ENCODE peak calls at places on chromosomes 7 and 10, in four cellular contexts. One of them, this sample, is unnamed.

GRCh38 chr10:69896601-69897000 is 94.9 kb downstream of the COL13A1 start:
- DNase-seq in IMR-90: no peak
- DNase-seq in keratinocyte: no peak
- DNase-seq in K562: no peak
- DNase-seq in this sample: no peak

GRCh38 chr10:13862541-13863233 is 275.9 kb downstream of the PRPF18 start:
- DNase-seq in IMR-90: no peak
- DNase-seq in keratinocyte: no peak
- DNase-seq in K562: no peak
- DNase-seq in this sample: peak; percentile 81

GRCh38 chr10:95121904-95122303 is 52.6 kb upstream of the CYP2C8 start:
- DNase-seq in IMR-90: no peak
- DNase-seq in keratinocyte: no peak
- DNase-seq in K562: no peak
- DNase-seq in this sample: no peak

GRCh38 chr7:44291066-44291732 is 34.2 kb downstream of the CAMK2B start:
- DNase-seq in IMR-90: peak; percentile 94
- DNase-seq in keratinocyte: no peak
- DNase-seq in K562: peak; percentile 56
- DNase-seq in this sample: peak; percentile 85

GRCh38 chr7:3455826-3456444 is 154.9 kb downstream of the SDK1 start:
- DNase-seq in IMR-90: peak; percentile 54
- DNase-seq in keratinocyte: no peak
- DNase-seq in K562: no peak
- DNase-seq in this sample: peak; percentile 25

GRCh38 chr7:18202315-18203045 is 174.8 kb upstream of the PRPS1L1 start:
- DNase-seq in IMR-90: no peak
- DNase-seq in keratinocyte: no peak
- DNase-seq in K562: no peak
- DNase-seq in this sample: no peak

GRCh38 chr7:55132890-55133551 is 114.2 kb downstream of the EGFR start:
- DNase-seq in IMR-90: peak; percentile 100
- DNase-seq in keratinocyte: peak; percentile 93
- DNase-seq in K562: no peak
- DNase-seq in this sample: peak; percentile 95

GRCh38 chr7:122515404-122515803 is 183.5 kb downstream of the RNF133 start:
- DNase-seq in IMR-90: no peak
- DNase-seq in keratinocyte: no peak
- DNase-seq in K562: no peak
- DNase-seq in this sample: no peak

GRCh38 chr7:110898516-110898915 is 192.4 kb upstream of the LRRN3 start:
- DNase-seq in IMR-90: peak; percentile 8
- DNase-seq in keratinocyte: no peak
- DNase-seq in K562: no peak
- DNase-seq in this sample: no peak

GRCh38 chr7:110889363-110889762 is 201.6 kb upstream of the LRRN3 start:
- DNase-seq in IMR-90: no peak
- DNase-seq in keratinocyte: no peak
- DNase-seq in K562: no peak
- DNase-seq in this sample: no peak

GRCh38 chr7:110897538-110897937 is 193.4 kb upstream of the LRRN3 start:
- DNase-seq in IMR-90: no peak
- DNase-seq in keratinocyte: no peak
- DNase-seq in K562: no peak
- DNase-seq in this sample: no peak

GRCh38 chr7:110891197-110891596 is 199.7 kb upstream of the LRRN3 start:
- DNase-seq in IMR-90: no peak
- DNase-seq in keratinocyte: no peak
- DNase-seq in K562: no peak
- DNase-seq in this sample: no peak

GRCh38 chr7:110894111-110894510 is 196.8 kb upstream of the LRRN3 start:
- DNase-seq in IMR-90: no peak
- DNase-seq in keratinocyte: no peak
- DNase-seq in K562: no peak
- DNase-seq in this sample: no peak
- H3K9me1 ChIP-seq in IMR-90: no peaks in the 10 kb centered on the region
- H3K9me1 ChIP-seq in keratinocyte: no peaks in the 10 kb centered on the region
- H3K9me1 ChIP-seq in K562: no peaks in the 10 kb centered on the region
- H3K9me1 ChIP-seq in this sample: no peaks in the 10 kb centered on the region

GRCh38 chr10:54613162-54613561 is 187.9 kb downstream of the PCDH15 start:
- DNase-seq in IMR-90: no peak
- DNase-seq in keratinocyte: no peak
- DNase-seq in K562: no peak
- DNase-seq in this sample: peak; percentile 85
- H3K9me1 ChIP-seq in IMR-90: no peaks in the 10 kb centered on the region
- H3K9me1 ChIP-seq in keratinocyte: no peaks in the 10 kb centered on the region
- H3K9me1 ChIP-seq in K562: no peaks in the 10 kb centered on the region
- H3K9me1 ChIP-seq in this sample: no peaks in the 10 kb centered on the region

GRCh38 chr7:2159176-2159520 is 73.6 kb downstream of the MAD1L1 start:
- DNase-seq in IMR-90: no peak
- DNase-seq in keratinocyte: no peak
- DNase-seq in K562: no peak
- DNase-seq in this sample: no peak
- H3K9me1 ChIP-seq in IMR-90: peaks cover 7% of the 10 kb centered on the region
- H3K9me1 ChIP-seq in keratinocyte: no peaks in the 10 kb centered on the region
- H3K9me1 ChIP-seq in K562: no peaks in the 10 kb centered on the region
- H3K9me1 ChIP-seq in this sample: no peaks in the 10 kb centered on the region

GRCh38 chr7:130006771-130007170 is 44.4 kb downstream of the ZC3HC1 start:
- DNase-seq in IMR-90: no peak
- DNase-seq in keratinocyte: no peak
- DNase-seq in K562: no peak
- DNase-seq in this sample: no peak
- H3K9me1 ChIP-seq in IMR-90: peaks cover 14% of the 10 kb centered on the region
- H3K9me1 ChIP-seq in keratinocyte: peaks cover 3% of the 10 kb centered on the region
- H3K9me1 ChIP-seq in K562: peaks cover 14% of the 10 kb centered on the region
- H3K9me1 ChIP-seq in this sample: no peaks in the 10 kb centered on the region

DNA sequence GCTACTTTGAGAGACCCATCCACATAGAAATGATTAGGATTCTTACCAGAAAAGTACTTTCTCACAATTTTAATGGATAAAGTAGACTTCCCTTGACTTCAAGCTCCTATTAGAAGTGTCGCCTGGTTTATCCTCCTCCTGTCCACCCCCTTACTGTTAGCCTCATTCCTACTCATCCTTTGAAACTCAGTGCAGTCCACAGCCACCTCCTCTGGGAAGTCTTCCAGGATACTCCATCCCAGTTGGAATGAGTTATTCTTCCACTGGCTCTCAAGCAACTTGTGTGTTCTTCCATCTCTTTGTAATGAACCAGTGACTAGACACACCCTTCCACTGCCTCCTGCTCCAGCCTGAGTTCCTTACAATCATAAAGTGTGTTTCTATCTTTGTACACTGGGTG is 25.1 kb upstream of the CDK1 start:
- DNase-seq in IMR-90: no peak
- DNase-seq in keratinocyte: no peak
- DNase-seq in K562: no peak
- DNase-seq in this sample: no peak
- H3K9me1 ChIP-seq in IMR-90: no peaks in the 10 kb centered on the region
- H3K9me1 ChIP-seq in keratinocyte: no peaks in the 10 kb centered on the region
- H3K9me1 ChIP-seq in K562: no peaks in the 10 kb centered on the region
- H3K9me1 ChIP-seq in this sample: no peaks in the 10 kb centered on the region

GRCh38 chr7:134045716-134046115 is 81.4 kb upstream of the LRGUK start:
- DNase-seq in IMR-90: no peak
- DNase-seq in keratinocyte: no peak
- DNase-seq in K562: no peak
- DNase-seq in this sample: no peak

GRCh38 chr7:134046594-134047128 is 80.5 kb upstream of the LRGUK start:
- DNase-seq in IMR-90: no peak
- DNase-seq in keratinocyte: no peak
- DNase-seq in K562: no peak
- DNase-seq in this sample: no peak

GRCh38 chr7:134047675-134048074 is 79.5 kb upstream of the LRGUK start:
- DNase-seq in IMR-90: no peak
- DNase-seq in keratinocyte: no peak
- DNase-seq in K562: no peak
- DNase-seq in this sample: no peak

GRCh38 chr7:134042307-134042706 is 84.8 kb upstream of the LRGUK start:
- DNase-seq in IMR-90: no peak
- DNase-seq in keratinocyte: no peak
- DNase-seq in K562: no peak
- DNase-seq in this sample: no peak

DNA sequence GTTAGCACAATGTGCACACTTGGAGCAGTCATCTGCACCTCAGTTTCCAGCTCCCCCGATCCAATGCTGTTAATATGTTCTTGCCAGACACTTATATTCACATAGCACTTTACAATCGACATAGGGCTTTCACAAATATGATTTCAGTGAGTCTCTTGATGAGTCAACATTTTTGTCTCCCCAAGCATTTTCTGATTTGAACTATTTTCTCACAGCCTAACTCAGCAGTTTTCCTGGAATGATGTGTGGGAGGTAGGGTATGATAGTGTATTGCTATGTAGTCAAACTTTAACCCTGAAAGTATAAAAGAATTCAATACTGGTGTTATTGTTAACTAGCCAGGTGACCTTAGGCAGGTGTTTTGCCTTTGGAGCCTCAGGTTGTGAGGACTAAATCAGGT is 82.5 kb upstream of the LRGUK start:
- DNase-seq in IMR-90: peak; percentile 53
- DNase-seq in keratinocyte: no peak
- DNase-seq in K562: no peak
- DNase-seq in this sample: no peak
- H3K9me1 ChIP-seq in IMR-90: no peaks in the 10 kb centered on the region
- H3K9me1 ChIP-seq in keratinocyte: no peaks in the 10 kb centered on the region
- H3K9me1 ChIP-seq in K562: no peaks in the 10 kb centered on the region
- H3K9me1 ChIP-seq in this sample: no peaks in the 10 kb centered on the region

DNA sequence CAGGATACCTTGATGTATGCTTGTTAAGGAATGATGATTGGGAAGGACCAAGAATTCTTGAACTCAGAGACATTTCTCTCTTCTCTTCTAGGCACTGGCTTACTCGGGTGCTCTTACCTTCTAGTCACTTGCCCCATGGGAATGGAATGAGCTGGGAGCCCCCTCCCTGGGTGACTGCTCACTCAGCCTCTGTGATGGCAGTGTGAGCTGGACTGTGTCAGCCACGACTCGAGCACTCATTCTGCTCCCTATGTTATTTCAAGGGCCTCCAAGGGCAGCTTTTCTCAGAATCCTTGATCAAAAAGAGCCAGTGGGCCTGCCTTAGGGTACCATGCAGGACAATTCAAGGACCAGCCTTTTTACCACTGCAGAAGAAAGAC is 10.7 kb downstream of the ZDHHC16 start:
- DNase-seq in IMR-90: no peak
- DNase-seq in keratinocyte: no peak
- DNase-seq in K562: no peak
- DNase-seq in this sample: no peak
- H3K9me1 ChIP-seq in IMR-90: peaks cover 8% of the 10 kb centered on the region
- H3K9me1 ChIP-seq in keratinocyte: no peaks in the 10 kb centered on the region
- H3K9me1 ChIP-seq in K562: no peaks in the 10 kb centered on the region
- H3K9me1 ChIP-seq in this sample: no peaks in the 10 kb centered on the region

GRCh38 chr7:542131-542934 is 22.7 kb upstream of the PDGFA start:
- DNase-seq in IMR-90: no peak
- DNase-seq in keratinocyte: no peak
- DNase-seq in K562: no peak
- DNase-seq in this sample: no peak

GRCh38 chr7:545470-545869 is 25.8 kb upstream of the PDGFA start:
- DNase-seq in IMR-90: no peak
- DNase-seq in keratinocyte: no peak
- DNase-seq in K562: no peak
- DNase-seq in this sample: no peak

GRCh38 chr7:544528-545221 is 25.0 kb upstream of the PDGFA start:
- DNase-seq in IMR-90: no peak
- DNase-seq in keratinocyte: no peak
- DNase-seq in K562: no peak
- DNase-seq in this sample: no peak

GRCh38 chr7:542935-543789 is 23.5 kb upstream of the PDGFA start:
- DNase-seq in IMR-90: peak; percentile 91
- DNase-seq in keratinocyte: no peak
- DNase-seq in K562: no peak
- DNase-seq in this sample: peak; percentile 82

DNA sequence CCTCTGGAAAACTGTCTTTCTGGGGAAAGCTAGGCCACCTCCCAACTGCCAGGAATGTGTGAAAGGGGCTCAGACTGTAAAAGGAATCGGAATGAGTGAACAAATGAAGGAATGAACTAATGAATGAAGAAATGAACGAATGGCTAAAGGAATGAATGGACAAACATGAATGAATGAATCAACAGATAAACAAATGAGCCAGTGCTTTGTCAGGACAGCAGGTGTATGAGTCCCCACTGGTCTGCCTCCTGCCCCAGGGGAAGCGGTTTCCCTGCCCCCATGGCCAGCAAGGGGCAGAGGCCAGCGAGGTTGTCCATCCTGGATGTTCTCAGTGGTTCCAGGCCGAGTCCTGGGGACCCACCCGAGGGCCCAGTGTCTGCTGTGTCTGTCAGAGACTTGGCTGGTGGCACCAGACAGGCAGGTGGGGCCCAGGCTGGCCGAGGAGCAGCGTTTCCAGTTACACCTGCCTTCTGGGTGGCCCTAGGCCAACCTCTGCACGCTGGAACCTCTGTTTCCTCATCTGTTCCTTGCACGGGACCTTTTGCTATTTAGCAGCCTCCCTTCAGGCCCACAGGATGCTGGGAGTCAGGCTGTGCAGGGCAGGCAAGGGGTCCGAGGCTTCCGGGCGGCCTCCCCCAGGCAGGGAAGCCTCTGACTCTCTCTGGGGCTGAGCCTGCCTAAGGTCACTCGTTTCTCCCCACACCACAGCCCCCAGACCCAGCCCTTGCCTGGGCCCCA is 24.3 kb upstream of the PDGFA start:
- DNase-seq in IMR-90: peak; percentile 13
- DNase-seq in keratinocyte: no peak
- DNase-seq in K562: no peak
- DNase-seq in this sample: no peak
- H3K9me1 ChIP-seq in IMR-90: peaks cover 17% of the 10 kb centered on the region
- H3K9me1 ChIP-seq in keratinocyte: no peaks in the 10 kb centered on the region
- H3K9me1 ChIP-seq in K562: no peaks in the 10 kb centered on the region
- H3K9me1 ChIP-seq in this sample: no peaks in the 10 kb centered on the region

This sample was measured in endothelial cell of umbilical vein.